ENCODE peak calls at places on chromosome 17, in four cellular contexts. G is NCI-H510A treated with DMSO at 0.1 percent for 48 hours, J is sigmoid colon, Z is HCT116. T is an unnamed sample.

GRCh38 chr17:16027708-16028584 is 28.3 kb downstream of the TTC19 start:
- DNase-seq in Z (peak), J (no peak), G (peak), T (no peak)

GRCh38 chr17:45241315-45242011 is 19.8 kb downstream of the FMNL1 start:
- DNase-seq in J (no peak), Z (no peak), G (peak), T (peak)

GRCh38 chr17:60910415-60910814 is 232.8 kb downstream of the BCAS3 start:
- DNase-seq in J (no peak), G (no peak), Z (no peak), T (no peak)

GRCh38 chr17:60079401-60079861 is 710 bp upstream of the HEATR6 start:
- DNase-seq in J (no peak), G (peak), Z (no peak), T (no peak)

GRCh38 chr17:13599808-13600398 is 1.8 kb downstream of the HS3ST3A1 start:
- DNase-seq in J (no peak), Z (no peak), G (no peak), T (no peak)

GRCh38 chr17:556431-556995 is 158.1 kb downstream of the VPS53 start:
- DNase-seq in G (no peak), Z (no peak), J (no peak), T (no peak)

GRCh38 chr17:76715462-76715830 is 4.7 kb upstream of the MXRA7 start:
- DNase-seq in Z (no peak), G (no peak), J (no peak), T (no peak)

GRCh38 chr17:33686171-33686570 is 393.1 kb upstream of the ASIC2 start:
- DNase-seq in J (no peak), Z (no peak), G (no peak), T (peak)

GRCh38 chr17:19762515-19762961 is 14.4 kb upstream of the ALDH3A1 start:
- DNase-seq in J (peak), Z (no peak), G (peak), T (peak)

GRCh38 chr17:44219636-44220210 is at the start of gene UBTF:
- DNase-seq in J (peak), G (peak), Z (no peak), T (peak)

GRCh38 chr17:3804503-3804931 is 3.5 kb upstream of the ITGAE start:
- DNase-seq in Z (no peak), G (no peak), J (no peak), T (no peak)

GRCh38 chr17:1217030-1217429 is 37.2 kb upstream of the ABR start:
- DNase-seq in J (no peak), G (no peak), Z (no peak), T (peak)

GRCh38 chr17:15213381-15214087 is 51.6 kb downstream of the PMP22 start:
- DNase-seq in J (no peak), G (no peak), Z (no peak), T (peak)

GRCh38 chr17:83101805-83102480 is 22.5 kb downstream of the METRNL start:
- DNase-seq in J (no peak), G (no peak), Z (no peak), T (no peak)

GRCh38 chr17:35795007-35795870 is at the start of gene MMP28:
- DNase-seq in J (no peak), G (peak), Z (no peak), T (peak)

GRCh38 chr17:57963149-57963511 is 7.9 kb upstream of the CUEDC1 start:
- DNase-seq in G (no peak), J (no peak), Z (no peak), T (peak)

GRCh38 chr17:78241277-78242023 is 10.0 kb downstream of the TMEM235 start:
- DNase-seq in G (peak), J (no peak), Z (peak), T (peak)

T was measured in endodermal cell.